ENCODE peak calls at places on chromosomes 13 and 19, in seven cellular contexts. S, O, W, Z, Y, F and X are unnamed samples. For H3K9me3 and H3K27me3, the result is how much of the 10 kb centered on the place peaks cover.

GRCh38 chr19:35030257-35031071 is at the start of gene SCN1B:
- DNase-seq in Y (peak), S (peak), F (peak), Z (peak), O (peak), W (peak), X (peak)

GRCh38 chr19:18364826-18365528 is 21.0 kb upstream of the GDF15 start:
- DNase-seq in S (no peak), W (peak), Z (no peak), Y (peak), O (peak), F (peak), X (peak)

GRCh38 chr19:33900817-33901216 is 104.1 kb downstream of the KCTD15 start:
- DNase-seq in Y (no peak), Z (no peak), W (no peak), O (no peak), F (no peak), S (no peak), X (no peak)

GRCh38 chr13:44306401-44307192 is 67.0 kb upstream of the SERP2 start:
- DNase-seq in S (peak), Y (no peak), F (peak), W (peak), O (peak), Z (no peak), X (peak)

GRCh38 chr13:94090773-94091172 is 388.7 kb downstream of the DCT start:
- DNase-seq in S (no peak), O (no peak), F (no peak), Z (no peak), W (no peak), Y (no peak), X (no peak)

GRCh38 chr19:2811221-2811722 is 8.4 kb upstream of the ZNF554 start:
- DNase-seq in F (no peak), O (no peak), W (no peak), Z (no peak), S (no peak), Y (peak), X (no peak)

GRCh38 chr19:13035820-13036365 is 40.6 kb downstream of the NFIX start:
- DNase-seq in O (no peak), Z (no peak), S (no peak), Y (no peak), F (no peak), W (no peak), X (no peak)

GRCh38 chr13:64877176-64877575 is 2353.0 kb downstream of the PCDH9 start:
- DNase-seq in W (no peak), Z (no peak), S (no peak), O (no peak), F (no peak), Y (no peak), X (no peak)

GRCh38 chr13:67238277-67238859 is 8.2 kb upstream of the PCDH9 start:
- DNase-seq in Y (peak), S (no peak), F (no peak), O (peak), Z (no peak), W (no peak), X (peak)

GRCh38 chr19:9917322-9917721 is 19.0 kb downstream of the OLFM2 start:
- DNase-seq in Y (peak), O (peak), F (peak), Z (no peak), S (peak), W (peak), X (peak)

GRCh38 chr13:39957868-39958676 is 302.6 kb downstream of the COG6 start:
- DNase-seq in W (no peak), Y (no peak), F (no peak), O (no peak), S (no peak), Z (no peak), X (no peak)

GRCh38 chr13:50552424-50552966 is 291.0 kb downstream of the DLEU7 start:
- DNase-seq in F (no peak), Y (no peak), Z (no peak), W (no peak), S (no peak), O (no peak), X (no peak)

GRCh38 chr19:43618921-43619261 is 538 bp downstream of the ZNF428 start:
- DNase-seq in O (no peak), Z (no peak), W (peak), Y (peak), F (no peak), S (no peak), X (peak)

GRCh38 chr13:113176292-113176691 is 17.8 kb downstream of the PROZ start:
- DNase-seq in Y (no peak), W (no peak), F (no peak), O (no peak), Z (peak), S (no peak), X (no peak)

GRCh38 chr19:7703332-7703731 is 1.4 kb upstream of the FCER2 start:
- DNase-seq in Y (no peak), W (no peak), Z (peak), O (no peak), S (no peak), F (no peak), X (no peak)

GRCh38 chr13:29934531-29935308 is 84.3 kb upstream of the UBL3 start:
- DNase-seq in Z (no peak), Y (no peak), W (no peak), F (no peak), S (no peak), O (no peak), X (no peak)

GRCh38 chr13:22848539-22849052 is 332.2 kb upstream of the SGCG start:
- DNase-seq in W (no peak), Y (peak), Z (no peak), O (no peak), S (peak), F (no peak), X (no peak)

GRCh38 chr13:37695200-37695599 is 96.6 kb upstream of the POSTN start:
- DNase-seq in Y (no peak), W (no peak), S (no peak), F (no peak), O (no peak), Z (no peak), X (no peak)

GRCh38 chr13:45473627-45474026 is 8.9 kb downstream of the COG3 start:
- DNase-seq in Z (no peak), Y (peak), O (no peak), F (no peak), W (no peak), S (peak), X (no peak)

GRCh38 chr13:28574617-28575142 is 79.8 kb upstream of the FLT1 start:
- DNase-seq in Z (no peak), W (peak), Y (no peak), F (no peak), S (no peak), O (peak), X (no peak)

GRCh38 chr13:70884196-70884595 is 775.9 kb upstream of the KLHL1 start:
- DNase-seq in Z (no peak), Y (no peak), W (no peak), O (no peak), F (no peak), S (no peak), X (no peak)

GRCh38 chr13:34833562-34834182 is 108.4 kb upstream of the NBEA start:
- DNase-seq in Z (no peak), F (no peak), O (peak), S (peak), Y (no peak), W (peak), X (peak)

GRCh38 chr19:40191836-40192646 is 815 bp downstream of the MAP3K10 start:
- DNase-seq in Y (peak), F (no peak), O (no peak), Z (peak), S (peak), W (peak), X (peak)

GRCh38 chr19:51339687-51340656 is 2.0 kb downstream of the VSIG10L start:
- DNase-seq in F (peak), W (peak), O (peak), Y (peak), Z (peak), S (peak), X (peak)

GRCh38 chr19:7228935-7229541 is 65.2 kb downstream of the INSR start:
- DNase-seq in F (no peak), Z (no peak), O (no peak), W (no peak), S (no peak), Y (no peak), X (no peak)

GRCh38 chr19:6564393-6564792 is 26.6 kb downstream of the CD70 start:
- DNase-seq in Y (no peak), Z (no peak), F (no peak), O (no peak), S (peak), W (no peak), X (no peak)

GRCh38 chr13:95536629-95537241 is 15.8 kb upstream of the CLDN10 start:
- DNase-seq in Z (no peak), F (no peak), S (no peak), Y (no peak), W (no peak), O (peak), X (no peak)

GRCh38 chr19:15468675-15469512 is 4.5 kb upstream of the RASAL3 start:
- DNase-seq in S (no peak), W (no peak), Y (peak), O (no peak), F (no peak), Z (peak), X (no peak)

GRCh38 chr13:40613954-40614353 is 52.5 kb downstream of the FOXO1 start:
- DNase-seq in W (no peak), O (no peak), Y (no peak), Z (no peak), F (no peak), S (no peak), X (no peak)

GRCh38 chr13:102904408-102904862 is 58.6 kb downstream of the ERCC5 start:
- DNase-seq in F (no peak), W (no peak), S (no peak), Y (no peak), Z (no peak), O (no peak), X (no peak)

GRCh38 chr13:46134961-46135522 is 30.2 kb upstream of the CPB2 start:
- DNase-seq in F (peak), W (no peak), Y (no peak), Z (no peak), S (peak), O (peak), X (no peak)

GRCh38 chr19:27676877-27677276 is 1536.1 kb downstream of the UQCRFS1 start:
- DNase-seq in Y (no peak), Z (no peak), O (no peak), F (no peak), W (no peak), S (no peak), X (no peak)

GRCh38 chr19:27676334-27676733 is 1536.6 kb downstream of the UQCRFS1 start:
- DNase-seq in Z (no peak), Y (no peak), O (no peak), S (no peak), F (no peak), W (no peak), X (no peak)

GRCh38 chr19:27673986-27674385 is 1539.0 kb downstream of the UQCRFS1 start:
- DNase-seq in S (no peak), Y (no peak), Z (no peak), F (no peak), O (no peak), W (no peak), X (no peak)

GRCh38 chr19:27675771-27676170 is 1537.2 kb downstream of the UQCRFS1 start:
- DNase-seq in Z (no peak), O (no peak), F (no peak), S (no peak), Y (no peak), W (no peak), X (no peak)

DNA sequence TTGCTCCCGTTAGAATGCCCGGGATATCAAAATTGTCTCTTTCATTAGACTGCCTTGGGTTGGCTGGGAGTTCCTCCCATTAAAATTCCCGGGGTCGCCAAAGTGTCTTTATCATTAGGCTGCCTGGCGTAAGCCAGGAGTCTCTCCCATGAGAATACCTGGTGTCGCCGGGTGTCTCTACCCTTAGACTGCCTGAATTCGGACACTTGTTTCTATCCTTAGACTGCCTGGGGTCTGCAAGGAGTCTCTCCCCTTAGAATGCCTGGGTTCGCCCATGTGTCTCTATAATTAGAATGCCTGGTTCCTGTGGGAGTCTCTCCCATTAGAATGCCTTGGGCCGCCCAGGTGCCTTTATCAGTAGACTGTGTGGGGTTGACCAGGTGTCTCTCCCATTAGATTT is 1538.2 kb downstream of the UQCRFS1 start:
- DNase-seq in O (no peak), Z (no peak), Y (no peak), S (no peak), W (no peak), F (peak), X (no peak)
- H3K9me3 ChIP-seq in O (under half), Z (under half), Y (under half), S (under half), W (under half), F (under half), X (under half)

GRCh38 chr19:28475525-28475924 is 737.4 kb downstream of the UQCRFS1 start:
- DNase-seq in W (no peak), S (no peak), F (no peak), Z (peak), Y (no peak), O (no peak), X (no peak)

GRCh38 chr19:28472843-28473242 is 740.1 kb downstream of the UQCRFS1 start:
- DNase-seq in O (no peak), F (peak), S (no peak), Y (no peak), Z (peak), W (peak), X (no peak)

GRCh38 chr19:28468701-28469459 is 744.1 kb downstream of the UQCRFS1 start:
- DNase-seq in Z (peak), O (no peak), Y (no peak), W (peak), S (peak), F (no peak), X (no peak)

GRCh38 chr19:28469544-28469943 is 743.4 kb downstream of the UQCRFS1 start:
- DNase-seq in F (no peak), Y (no peak), W (no peak), O (no peak), Z (peak), S (no peak), X (no peak)

GRCh38 chr19:28472111-28472510 is 740.8 kb downstream of the UQCRFS1 start:
- DNase-seq in F (no peak), Y (no peak), S (no peak), O (no peak), Z (peak), W (no peak), X (no peak)
- H3K4me3 ChIP-seq in F (no peak), Y (no peak), S (no peak), O (no peak), Z (no peak), W (no peak), X (no peak)

GRCh38 chr13:110305544-110305943 is 1.4 kb downstream of the COL4A1 start:
- DNase-seq in W (no peak), O (no peak), Z (no peak), S (no peak), F (no peak), Y (no peak), X (no peak)
- H3K27me3 ChIP-seq in W (under half), O (half or more), Z (half or more), S (under half), F (half or more), Y (under half), X (under half)

GRCh38 chr13:36282818-36283432 is 14.7 kb downstream of the CCDC169 start:
- DNase-seq in F (no peak), W (no peak), Y (peak), O (peak), Z (no peak), S (peak), X (peak)

GRCh38 chr13:36294061-36294460 is 3.6 kb downstream of the CCDC169 start:
- DNase-seq in O (no peak), S (no peak), Y (no peak), F (no peak), W (no peak), Z (no peak), X (no peak)

GRCh38 chr13:36293497-36293896 is 4.1 kb downstream of the CCDC169 start:
- DNase-seq in Z (no peak), W (no peak), O (no peak), Y (no peak), S (no peak), F (no peak), X (no peak)

GRCh38 chr13:36288794-36289391 is 8.7 kb downstream of the CCDC169 start:
- DNase-seq in Y (no peak), O (no peak), Z (no peak), S (peak), W (no peak), F (no peak), X (no peak)
- H3K9me3 ChIP-seq in Y (under half), O (under half), Z (under half), S (under half), W (under half), F (under half), X (under half)

GRCh38 chr19:1177322-1178114 is 3.5 kb upstream of the SBNO2 start:
- DNase-seq in W (peak), Y (no peak), Z (no peak), O (peak), S (no peak), F (no peak), X (no peak)
- H3K4me3 ChIP-seq in W (peak), Y (no peak), Z (no peak), O (peak), S (no peak), F (no peak), X (no peak)

GRCh38 chr13:25803626-25804025 is 248.2 kb downstream of the SHISA2 start:
- DNase-seq in F (no peak), S (no peak), Y (no peak), W (no peak), O (no peak), Z (no peak), X (no peak)
- H3K27me3 ChIP-seq in F (under half), S (under half), Y (under half), W (under half), O (half or more), Z (under half), X (under half)

DNA sequence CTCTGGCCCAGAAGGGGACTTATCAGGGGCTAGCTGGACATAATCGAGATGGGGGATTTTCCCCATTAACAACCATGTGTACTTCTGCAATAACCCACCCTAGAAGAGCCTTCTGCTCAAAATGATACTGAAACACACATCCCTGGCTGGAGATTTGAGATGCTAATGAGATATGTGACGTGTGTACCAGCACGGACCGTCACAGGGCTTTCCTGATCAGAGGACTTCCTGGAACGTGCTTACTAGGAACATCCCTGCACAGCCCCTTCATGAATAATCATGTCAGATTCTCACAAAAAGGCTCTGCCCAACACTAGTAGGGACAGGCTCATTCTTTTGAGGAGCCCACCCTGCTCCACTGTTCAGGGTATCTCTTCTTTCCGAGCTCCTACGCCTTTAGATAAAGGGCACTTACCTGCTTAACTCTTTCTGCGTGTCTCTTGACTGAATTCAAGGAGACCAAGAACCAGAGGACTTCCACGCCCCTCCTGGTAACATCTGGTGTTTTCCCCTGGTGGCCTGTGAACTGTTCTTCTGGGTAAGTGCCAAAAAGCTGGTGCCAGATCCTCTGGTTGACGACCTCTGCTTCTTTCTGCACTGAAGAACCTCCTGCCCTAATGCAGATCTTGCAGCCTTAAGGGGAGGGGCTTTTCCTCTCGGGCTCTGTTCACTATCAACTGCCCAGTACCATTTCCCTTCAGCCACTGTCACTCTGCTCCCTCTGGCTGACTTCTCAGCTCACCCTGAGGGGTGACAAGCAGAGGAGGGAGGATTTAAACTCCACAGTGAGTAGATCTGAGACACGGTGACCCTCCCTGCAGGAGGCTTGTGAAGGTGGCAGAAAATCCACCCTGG is 6.3 kb upstream of the ERVV-1 start:
- DNase-seq in O (no peak), W (no peak), Y (peak), S (no peak), F (no peak), Z (no peak), X (no peak)
- H3K9me3 ChIP-seq in O (under half), W (under half), Y (under half), S (under half), F (under half), Z (under half), X (under half)

GRCh38 chr13:21735621-21736401 is 64.9 kb downstream of the FGF9 start:
- DNase-seq in W (no peak), O (no peak), Y (no peak), S (no peak), F (no peak), Z (no peak), X (no peak)
- H3K4me3 ChIP-seq in W (no peak), O (no peak), Y (peak), S (no peak), F (no peak), Z (no peak), X (no peak)